ENCODE peak calls at places on chromosome 2, in nine cellular contexts. G, I, R, L, B, P, T, X and Z are unnamed samples.
A peak's percentile ranks its signal among the peaks of the same experiment; 100 is the strongest.

GRCh38 chr2:135798762-135799161 is 38.2 kb downstream of the LCT start:
- DNase-seq in G (no peak), I (no peak), R (no peak), L (no peak), B (no peak), P (no peak), T (no peak), X (no peak), Z (no peak)

GRCh38 chr2:38602136-38602731 is 494 bp downstream of the HNRNPLL start:
- DNase-seq in G (no peak), I (no peak), R (no peak), L (peak; percentile 91), B (peak; percentile 29), P (peak; percentile 84), T (peak; percentile 62), X (peak; percentile 35), Z (peak; percentile 71)

GRCh38 chr2:45890094-45890646 is 238.7 kb downstream of the PRKCE start:
- DNase-seq in G (no peak), I (no peak), R (no peak), L (no peak), B (no peak), P (no peak), T (no peak), X (no peak), Z (peak; percentile 62)

GRCh38 chr2:120703330-120703994 is 32.2 kb upstream of the GLI2 start:
- DNase-seq in G (no peak), I (peak; percentile 83), R (no peak), L (peak; percentile 14), B (no peak), P (no peak), T (no peak), X (no peak), Z (no peak)

GRCh38 chr2:100767810-100768806 is 51.8 kb upstream of the NPAS2 start:
- DNase-seq in G (no peak), I (no peak), R (no peak), L (no peak), B (no peak), P (peak; percentile 53), T (no peak), X (no peak), Z (no peak)

GRCh38 chr2:71746946-71747501 is 293.7 kb downstream of the DYSF start:
- DNase-seq in G (no peak), I (no peak), R (no peak), L (no peak), B (no peak), P (peak; percentile 85), T (no peak), X (peak; percentile 19), Z (peak; percentile 53)

GRCh38 chr2:191114403-191114886 is 36.3 kb downstream of the STAT4 start:
- DNase-seq in G (peak; percentile 73), I (no peak), R (no peak), L (no peak), B (peak; percentile 36), P (no peak), T (peak; percentile 49), X (no peak), Z (no peak)

GRCh38 chr2:148699830-148700229 is 55.3 kb downstream of the EPC2 start:
- DNase-seq in G (no peak), I (no peak), R (no peak), L (no peak), B (no peak), P (no peak), T (no peak), X (no peak), Z (no peak)

GRCh38 chr2:32832821-32833220 is 113.9 kb upstream of the LTBP1 start:
- DNase-seq in G (no peak), I (no peak), R (no peak), L (no peak), B (no peak), P (no peak), T (no peak), X (no peak), Z (no peak)

GRCh38 chr2:39504790-39505335 is 67.8 kb upstream of the MAP4K3 start:
- DNase-seq in G (no peak), I (peak; percentile 46), R (no peak), L (no peak), B (no peak), P (no peak), T (no peak), X (no peak), Z (no peak)

GRCh38 chr2:170505631-170506270 is 209.4 kb upstream of the SP5 start:
- DNase-seq in G (no peak), I (no peak), R (no peak), L (no peak), B (no peak), P (peak; percentile 81), T (no peak), X (peak; percentile 17), Z (peak; percentile 53)

GRCh38 chr2:42225573-42225972 is 56.4 kb downstream of the EML4 start:
- DNase-seq in G (no peak), I (no peak), R (no peak), L (no peak), B (no peak), P (no peak), T (no peak), X (no peak), Z (no peak)

GRCh38 chr2:215660687-215661086 is 224.8 kb upstream of the FN1 start:
- DNase-seq in G (no peak), I (no peak), R (no peak), L (no peak), B (no peak), P (no peak), T (no peak), X (no peak), Z (no peak)

GRCh38 chr2:58508021-58508420 is 266.9 kb upstream of the FANCL start:
- DNase-seq in G (no peak), I (no peak), R (no peak), L (no peak), B (no peak), P (no peak), T (no peak), X (no peak), Z (no peak)

GRCh38 chr2:240430595-240430994 is 4.9 kb upstream of the GPC1 start:
- DNase-seq in G (no peak), I (no peak), R (no peak), L (no peak), B (no peak), P (peak; percentile 58), T (peak; percentile 3), X (no peak), Z (no peak)

GRCh38 chr2:230665263-230665691 is 47.4 kb upstream of the CAB39 start:
- DNase-seq in G (peak; percentile 81), I (no peak), R (no peak), L (no peak), B (no peak), P (peak; percentile 44), T (peak; percentile 45), X (no peak), Z (no peak)

GRCh38 chr2:70344195-70344594 is 42.3 kb upstream of the FAM136A start:
- DNase-seq in G (no peak), I (no peak), R (no peak), L (no peak), B (no peak), P (no peak), T (peak; percentile 10), X (no peak), Z (no peak)

GRCh38 chr2:180979086-180979934 is 1.1 kb upstream of the UBE2E3 start:
- DNase-seq in G (no peak), I (no peak), R (no peak), L (no peak), B (no peak), P (no peak), T (no peak), X (no peak), Z (no peak)

GRCh38 chr2:24883946-24884345 is 36.1 kb downstream of the ADCY3 start:
- DNase-seq in G (no peak), I (no peak), R (no peak), L (no peak), B (no peak), P (no peak), T (no peak), X (peak; percentile 59), Z (no peak)

GRCh38 chr2:120693121-120693520 is 42.5 kb upstream of the GLI2 start:
- DNase-seq in G (no peak), I (no peak), R (no peak), L (no peak), B (no peak), P (no peak), T (no peak), X (no peak), Z (no peak)

GRCh38 chr2:237964578-237965404 is 2.0 kb upstream of the UBE2F start:
- DNase-seq in G (no peak), I (no peak), R (no peak), L (no peak), B (no peak), P (no peak), T (no peak), X (no peak), Z (no peak)

GRCh38 chr2:137644689-137645088 is 319.6 kb upstream of the HNMT start:
- DNase-seq in G (no peak), I (no peak), R (no peak), L (no peak), B (no peak), P (no peak), T (no peak), X (no peak), Z (no peak)

GRCh38 chr2:12619975-12620374 is 96.8 kb upstream of the TRIB2 start:
- DNase-seq in G (peak; percentile 12), I (no peak), R (no peak), L (no peak), B (no peak), P (no peak), T (peak; percentile 15), X (peak; percentile 62), Z (no peak)

GRCh38 chr2:174901075-174901474 is 104.1 kb downstream of the CHN1 start:
- DNase-seq in G (peak; percentile 17), I (no peak), R (no peak), L (no peak), B (peak; percentile 25), P (no peak), T (peak; percentile 46), X (peak; percentile 11), Z (no peak)

GRCh38 chr2:7685342-7686015 is 768.3 kb downstream of the RNF144A start:
- DNase-seq in G (no peak), I (no peak), R (no peak), L (no peak), B (no peak), P (no peak), T (no peak), X (no peak), Z (no peak)

GRCh38 chr2:206833291-206833690 is 67.9 kb downstream of the FASTKD2 start:
- DNase-seq in G (no peak), I (no peak), R (no peak), L (no peak), B (no peak), P (no peak), T (no peak), X (no peak), Z (no peak)

GRCh38 chr2:230124792-230125452 is 56.2 kb upstream of the SLC16A14 start:
- DNase-seq in G (peak; percentile 50), I (no peak), R (no peak), L (peak; percentile 85), B (no peak), P (peak; percentile 56), T (no peak), X (no peak), Z (peak; percentile 83)

GRCh38 chr2:109330056-109330455 is 201.1 kb downstream of the SH3RF3 start:
- DNase-seq in G (no peak), I (no peak), R (no peak), L (no peak), B (no peak), P (no peak), T (no peak), X (no peak), Z (no peak)

GRCh38 chr2:73333564-73333963 is 40.2 kb upstream of the EGR4 start:
- DNase-seq in G (no peak), I (no peak), R (no peak), L (no peak), B (no peak), P (no peak), T (no peak), X (no peak), Z (no peak)

GRCh38 chr2:112881217-112882000 is 29.6 kb upstream of the IL37 start:
- DNase-seq in G (peak; percentile 84), I (no peak), R (no peak), L (peak; percentile 70), B (no peak), P (no peak), T (peak; percentile 69), X (peak; percentile 24), Z (peak; percentile 66)

GRCh38 chr2:235217814-235218213 is 266.0 kb downstream of the SH3BP4 start:
- DNase-seq in G (no peak), I (no peak), R (no peak), L (no peak), B (no peak), P (no peak), T (no peak), X (no peak), Z (no peak)